ENCODE peak calls at places on chromosome 1, in eight cellular contexts. M is neural progenitor cell, S is cardiac fibroblast, O is fibroblast of the aortic adventitia, I is GM12864, J is astrocyte of the cerebellum, A is colonic mucosa, Q is cardiac muscle cell. Z is an unnamed sample.

GRCh38 chr1:183247066-183247465 is 61.0 kb downstream of the LAMC2 start:
- DNase-seq in I (no peak), S (no peak), A (no peak), J (no peak), Q (no peak), O (no peak), M (no peak), Z (no peak)

GRCh38 chr1:220962031-220962751 is 82.9 kb downstream of the HLX start:
- DNase-seq in O (peak; percentile 94), S (peak; percentile 89), J (peak; percentile 28), A (no peak), I (no peak), Q (no peak), M (no peak), Z (no peak)

GRCh38 chr1:23592209-23592905 is 33.1 kb upstream of the ID3 start:
- DNase-seq in S (no peak), I (no peak), O (peak; percentile 38), J (no peak), Q (no peak), A (no peak), M (no peak), Z (no peak)

GRCh38 chr1:1959840-1960479 is 40.9 kb upstream of the TMEM52 start:
- DNase-seq in I (no peak), Q (peak; percentile 90), S (peak; percentile 87), A (peak; percentile 81), O (peak; percentile 67), M (peak; percentile 91), J (peak; percentile 23), Z (peak; percentile 56)

GRCh38 chr1:154221815-154222081 is 993 bp downstream of the UBAP2L start:
- DNase-seq in Q (peak; percentile 17), O (peak; percentile 78), I (no peak), A (no peak), J (peak; percentile 60), S (peak; percentile 79), M (no peak), Z (no peak)

GRCh38 chr1:198490224-198490623 is 50.3 kb downstream of the ATP6V1G3 start:
- DNase-seq in I (no peak), S (no peak), M (no peak), Q (no peak), O (no peak), J (no peak), A (no peak), Z (no peak)

GRCh38 chr1:243407284-243408018 is 151.6 kb downstream of the SDCCAG8 start:
- DNase-seq in J (no peak), M (no peak), Q (no peak), A (no peak), I (no peak), O (peak; percentile 64), S (peak; percentile 59), Z (no peak)

GRCh38 chr1:203672354-203672753 is 45.7 kb downstream of the ATP2B4 start:
- DNase-seq in A (peak; percentile 38), J (no peak), O (peak; percentile 67), I (no peak), S (peak; percentile 75), M (peak; percentile 28), Q (peak; percentile 64), Z (peak; percentile 36)

GRCh38 chr1:83999316-83999819 is 436 bp upstream of the TTLL7 start:
- DNase-seq in S (peak; percentile 83), I (peak; percentile 8), J (peak; percentile 34), A (peak; percentile 82), Q (peak; percentile 82), O (peak; percentile 75), M (peak; percentile 94), Z (peak; percentile 39)

GRCh38 chr1:7783178-7783711 is 846 bp upstream of the PER3 start:
- DNase-seq in A (peak; percentile 68), S (peak; percentile 69), Q (peak; percentile 80), I (no peak), J (no peak), O (peak; percentile 57), M (no peak), Z (peak; percentile 20)

GRCh38 chr1:230573647-230574046 is 68.6 kb upstream of the COG2 start:
- DNase-seq in S (no peak), M (no peak), J (no peak), O (no peak), A (no peak), I (no peak), Q (no peak), Z (no peak)

GRCh38 chr1:186483561-186483960 is 22.6 kb upstream of the PDC start:
- DNase-seq in O (no peak), I (no peak), S (no peak), M (no peak), A (no peak), Q (no peak), J (no peak), Z (no peak)

GRCh38 chr1:70866522-70867256 is 180.9 kb downstream of the PTGER3 start:
- DNase-seq in Q (no peak), O (no peak), A (no peak), S (no peak), I (no peak), M (peak; percentile 1), J (no peak), Z (no peak)

GRCh38 chr1:201504799-201505504 is 2.0 kb downstream of the CSRP1 start:
- DNase-seq in A (no peak), M (no peak), O (no peak), J (no peak), I (no peak), Q (no peak), S (no peak), Z (no peak)

GRCh38 chr1:201503397-201504176 is 3.3 kb downstream of the CSRP1 start:
- DNase-seq in O (peak; percentile 95), A (no peak), S (peak; percentile 98), J (peak; percentile 97), Q (peak; percentile 87), I (no peak), M (peak; percentile 37), Z (peak; percentile 93)

GRCh38 chr1:201502511-201502857 is 4.4 kb downstream of the CSRP1 start:
- DNase-seq in S (no peak), O (no peak), M (no peak), A (no peak), J (no peak), Q (no peak), I (no peak), Z (no peak)

GRCh38 chr1:201505505-201505893 is 1.4 kb downstream of the CSRP1 start:
- DNase-seq in A (peak; percentile 79), I (no peak), J (no peak), Q (no peak), M (peak; percentile 77), O (peak; percentile 72), S (peak; percentile 88), Z (no peak)

DNA sequence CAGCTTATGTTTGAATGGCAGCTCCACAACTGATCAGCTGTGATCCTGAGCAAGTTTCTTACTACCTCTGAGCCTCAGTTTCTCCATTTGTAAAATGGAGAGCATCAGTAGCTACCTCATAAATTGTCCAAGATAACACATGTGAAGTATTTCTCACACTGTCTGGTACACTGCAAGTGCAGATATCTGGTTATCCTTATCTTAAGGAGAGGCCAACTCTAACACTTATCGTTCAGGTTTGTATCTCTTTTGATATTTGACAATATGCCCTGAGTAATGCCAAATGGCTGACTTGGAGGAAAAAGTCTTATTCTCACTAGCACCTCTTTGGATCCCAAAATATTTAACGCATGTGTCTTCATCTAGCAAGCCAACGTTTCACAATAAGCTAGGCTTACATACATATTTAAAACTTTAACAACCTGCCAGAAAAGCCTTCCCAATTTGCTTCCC is 2.7 kb downstream of the CSRP1 start:
- DNase-seq in J (no peak), A (no peak), Q (no peak), S (peak; percentile 58), M (no peak), I (no peak), O (peak; percentile 57), Z (no peak)
- H3K4me3 ChIP-seq in J (peak overlapping the region; percentile 75), A (no peak overlapping the region), Q (no peak overlapping the region), S (peak overlapping the region; percentile 79), M (no peak overlapping the region), I (no peak overlapping the region), O (no peak overlapping the region), Z (no peak overlapping the region)

GRCh38 chr1:223831755-223832636 is 13.8 kb downstream of the TP53BP2 start:
- DNase-seq in I (no peak), O (peak; percentile 82), M (no peak), A (no peak), S (peak; percentile 67), J (no peak), Q (no peak), Z (no peak)
- TF ChIP-seq CTCF in I (no peak), O (peak; percentile 13), M (no peak), A (no peak), S (no peak), J (no peak), Q (peak; percentile 5), Z (no peak)

DNA sequence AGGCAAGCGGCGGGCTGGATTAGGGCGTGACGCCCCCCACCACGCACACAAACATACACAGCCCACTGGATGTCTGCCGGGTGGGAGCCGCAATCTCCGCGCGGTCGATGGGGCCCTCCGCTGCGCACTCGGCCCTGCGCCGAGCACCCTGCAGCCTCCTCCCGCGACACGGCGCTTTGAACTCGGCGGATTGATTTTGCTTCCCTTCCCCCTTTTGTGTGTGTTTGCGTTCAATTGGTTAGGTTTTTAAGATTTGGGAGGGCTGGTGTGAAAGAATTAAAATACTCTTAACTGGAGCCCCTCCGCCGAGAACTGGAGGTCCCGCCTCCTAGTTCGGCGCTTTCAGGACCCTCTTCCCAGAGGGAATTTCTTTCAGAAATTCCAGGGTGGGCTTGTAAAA is 7.8 kb upstream of the BARHL2 start:
- DNase-seq in S (no peak), A (no peak), J (no peak), Q (no peak), O (no peak), M (peak; percentile 45), I (no peak), Z (no peak)
- H3K4me3 ChIP-seq in S (no peak overlapping the region), A (no peak overlapping the region), J (no peak overlapping the region), Q (peak overlapping the region; percentile 31), O (no peak overlapping the region), M (peak overlapping the region; percentile 40), I (no peak overlapping the region), Z (no peak overlapping the region)

GRCh38 chr1:225470691-225471452 is 43.0 kb upstream of the LBR start:
- DNase-seq in A (no peak), Q (no peak), M (no peak), S (no peak), I (no peak), J (no peak), O (no peak), Z (no peak)
- TF ChIP-seq CTCF in A (no peak), Q (no peak), M (no peak), S (no peak), I (no peak), J (peak; percentile 4), O (no peak), Z (no peak)

Z was measured in retinal pigment epithelial cell.